ENCODE peak calls at places on chromosome 13, in ten cellular contexts. I is HepG2, W is fibroblast of lung, K is right lobe of liver, Q is cardiac muscle cell, B is transverse colon, A is tibial nerve, J is left ventricle myocardium inferior, L is mammary epithelial cell, Z is Panc1. P is an unnamed sample.

GRCh38 chr13:83796364-83796763 is 85.9 kb downstream of the SLITRK1 start:
- DNase-seq in I (no peak), W (no peak), K (no peak), Q (no peak), B (no peak), A (no peak), J (no peak), L (no peak), Z (no peak), P (no peak)

GRCh38 chr13:96346846-96347367 is 257.0 kb downstream of the HS6ST3 start:
- DNase-seq in I (no peak), W (no peak), K (no peak), Q (no peak), B (no peak), A (no peak), J (no peak), L (no peak), Z (no peak), P (no peak)

GRCh38 chr13:87669379-87669978 is 1.7 kb upstream of the SLITRK5 start:
- DNase-seq in I (peak), W (peak), K (no peak), Q (peak), B (no peak), A (no peak), J (no peak), L (no peak), Z (no peak), P (no peak)

GRCh38 chr13:107900775-107901174 is 314.6 kb downstream of the LIG4 start:
- DNase-seq in I (no peak), W (peak), K (no peak), Q (no peak), B (no peak), A (no peak), J (no peak), L (no peak), Z (no peak), P (no peak)

GRCh38 chr13:41411536-41411935 is 45.8 kb upstream of the RGCC start:
- DNase-seq in I (peak), W (peak), K (no peak), Q (no peak), B (no peak), A (peak), J (no peak), L (peak), Z (no peak), P (no peak)

GRCh38 chr13:41224113-41225110 is 30.0 kb upstream of the KBTBD7 start:
- DNase-seq in I (no peak), W (peak), K (no peak), Q (no peak), B (no peak), A (no peak), J (no peak), L (peak), Z (no peak), P (no peak)

GRCh38 chr13:79807554-79807953 is 326.6 kb downstream of the NDFIP2 start:
- DNase-seq in I (no peak), W (no peak), K (no peak), Q (no peak), B (no peak), A (no peak), J (no peak), L (no peak), Z (no peak), P (no peak)

GRCh38 chr13:19606152-19606551 is 27.3 kb upstream of the MPHOSPH8 start:
- DNase-seq in I (no peak), W (peak), K (no peak), Q (no peak), B (no peak), A (no peak), J (no peak), L (peak), Z (no peak), P (no peak)

GRCh38 chr13:46489586-46490023 is 63.4 kb upstream of the LRCH1 start:
- DNase-seq in I (no peak), W (peak), K (no peak), Q (no peak), B (no peak), A (peak), J (no peak), L (peak), Z (no peak), P (no peak)

GRCh38 chr13:50197705-50198104 is 182.5 kb downstream of the KCNRG start:
- DNase-seq in I (no peak), W (peak), K (no peak), Q (no peak), B (no peak), A (no peak), J (no peak), L (no peak), Z (no peak), P (no peak)

GRCh38 chr13:21435710-21436151 is 23.4 kb downstream of the ZDHHC20 start:
- DNase-seq in I (peak), W (peak), K (peak), Q (no peak), B (peak), A (peak), J (peak), L (peak), Z (no peak), P (peak)

GRCh38 chr13:41700790-41701310 is 243.5 kb downstream of the RGCC start:
- DNase-seq in I (no peak), W (peak), K (no peak), Q (no peak), B (no peak), A (no peak), J (no peak), L (peak), Z (no peak), P (no peak)

GRCh38 chr13:80871481-80871880 is 530.6 kb upstream of the SPRY2 start:
- DNase-seq in I (no peak), W (peak), K (no peak), Q (no peak), B (no peak), A (no peak), J (no peak), L (peak), Z (no peak), P (no peak)

GRCh38 chr13:32409561-32410440 is 18.1 kb downstream of the N4BP2L1 start:
- DNase-seq in I (no peak), W (peak), K (peak), Q (peak), B (no peak), A (peak), J (peak), L (no peak), Z (no peak), P (no peak)

GRCh38 chr13:46389985-46390384 is 2.9 kb upstream of the RUBCNL start:
- DNase-seq in I (peak), W (no peak), K (no peak), Q (no peak), B (peak), A (no peak), J (peak), L (peak), Z (no peak), P (no peak)

DNA sequence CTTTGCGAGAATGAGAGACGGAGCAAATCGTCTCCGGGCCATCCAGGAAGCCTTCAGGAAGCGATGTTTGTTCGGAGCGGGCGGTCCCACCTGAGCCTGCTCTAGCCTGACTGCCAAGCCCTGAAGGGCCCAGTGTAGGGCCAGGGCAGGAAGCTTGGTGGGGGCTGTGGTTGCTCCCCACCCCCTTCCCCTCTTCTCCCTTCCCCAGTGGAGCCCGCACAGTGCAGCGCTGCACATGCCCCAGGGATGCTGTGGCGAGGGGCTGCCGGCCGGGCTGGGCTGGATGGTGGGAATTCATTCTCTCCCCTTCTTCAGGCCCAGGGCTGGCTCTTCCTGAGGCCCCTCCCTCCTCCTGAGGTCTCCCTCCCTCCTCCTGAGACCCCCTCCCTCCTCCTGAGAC is 7.1 kb upstream of the GRTP1 start:
- DNase-seq in I (no peak), W (no peak), K (peak), Q (no peak), B (no peak), A (no peak), J (no peak), L (no peak), Z (no peak), P (no peak)
- H3K4me3 ChIP-seq in I (no peak), W (no peak), K (no peak), Q (no peak), B (no peak), A (no peak), J (no peak), L (no peak), Z (no peak), P (no peak)

DNA sequence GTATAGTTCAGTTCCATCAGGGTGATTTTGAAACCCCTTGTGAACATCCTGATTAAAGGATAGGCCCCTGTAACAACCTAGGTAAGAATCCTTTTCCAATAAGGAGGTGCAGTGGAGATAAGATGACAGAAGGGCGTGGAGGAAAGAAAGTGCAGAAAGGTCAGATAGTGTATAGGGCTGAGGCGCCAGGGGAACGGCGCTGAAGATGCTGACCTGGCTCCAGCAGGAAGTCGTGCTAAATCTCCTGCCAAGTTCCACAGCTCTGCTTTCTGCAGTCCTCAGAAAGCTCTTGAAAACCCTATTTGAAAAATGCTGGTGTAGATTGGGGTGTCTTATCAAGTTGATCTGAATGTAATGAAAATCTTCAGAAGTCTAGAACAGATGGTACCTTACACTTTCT is 221.7 kb downstream of the COG6 start:
- DNase-seq in I (no peak), W (no peak), K (no peak), Q (no peak), B (no peak), A (no peak), J (no peak), L (no peak), Z (no peak), P (no peak)
- H3K27ac ChIP-seq in I (no peak), W (peak), K (no peak), Q (no peak), B (no peak), A (no peak), J (peak), L (no peak), Z (no peak), P (no peak)

GRCh38 chr13:94759120-94759728 is 46.9 kb upstream of the SOX21 start:
- DNase-seq in I (no peak), W (no peak), K (no peak), Q (no peak), B (no peak), A (no peak), J (no peak), L (no peak), Z (no peak), P (no peak)

GRCh38 chr13:94761407-94761806 is 49.1 kb upstream of the SOX21 start:
- DNase-seq in I (no peak), W (no peak), K (no peak), Q (no peak), B (no peak), A (no peak), J (no peak), L (no peak), Z (no peak), P (no peak)

DNA sequence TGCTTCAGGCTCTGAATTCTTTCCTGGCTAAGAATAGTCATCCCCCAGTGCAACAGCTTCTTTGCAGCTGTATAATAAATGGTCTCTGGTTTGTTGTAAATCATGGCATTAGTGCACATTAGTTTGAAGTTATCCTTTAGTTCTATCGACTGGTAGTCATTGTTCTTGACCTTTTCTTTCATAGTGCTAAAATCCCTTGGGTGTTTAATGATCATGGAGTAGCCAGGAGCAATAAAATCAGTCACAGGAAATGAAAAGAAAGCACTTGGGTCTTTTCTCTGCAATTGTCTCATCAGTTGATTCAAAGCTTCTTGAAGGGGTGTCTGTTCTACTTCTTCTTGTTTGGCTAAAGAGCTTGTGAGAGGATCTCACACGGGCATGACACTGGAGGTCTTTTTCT is 46.2 kb upstream of the SOX21 start:
- DNase-seq in I (no peak), W (no peak), K (no peak), Q (no peak), B (no peak), A (no peak), J (no peak), L (no peak), Z (no peak), P (no peak)
- TF ChIP-seq CTCF in I (no peak), W (no peak), K (no peak), Q (no peak), B (no peak), A (no peak), J (no peak), L (no peak), Z (no peak), P (no peak)

GRCh38 chr13:102599451-102600012 is 2.7 kb downstream of the TPP2 start:
- DNase-seq in I (no peak), W (no peak), K (no peak), Q (no peak), B (no peak), A (no peak), J (no peak), L (no peak), Z (no peak), P (no peak)
- H3K4me3 ChIP-seq in I (no peak), W (peak), K (no peak), Q (no peak), B (no peak), A (no peak), J (no peak), L (no peak), Z (no peak), P (peak)

GRCh38 chr13:73993661-73994060 is 140.5 kb downstream of the KLF12 start:
- DNase-seq in I (no peak), W (no peak), K (no peak), Q (no peak), B (no peak), A (no peak), J (no peak), L (no peak), Z (no peak), P (no peak)
- H3K27ac ChIP-seq in I (no peak), W (no peak), K (no peak), Q (no peak), B (no peak), A (no peak), J (no peak), L (no peak), Z (no peak), P (no peak)

GRCh38 chr13:45121421-45121820 is 1.1 kb downstream of the GTF2F2 start:
- DNase-seq in I (peak), W (peak), K (no peak), Q (peak), B (no peak), A (no peak), J (no peak), L (peak), Z (no peak), P (no peak)
- TF ChIP-seq CTCF in I (no peak), W (no peak), K (no peak), Q (peak), B (no peak), A (no peak), J (no peak), L (no peak), Z (no peak), P (no peak)

GRCh38 chr13:39451301-39451700 is 151.7 kb downstream of the LHFPL6 start:
- DNase-seq in I (no peak), W (peak), K (no peak), Q (no peak), B (no peak), A (peak), J (no peak), L (peak), Z (no peak), P (no peak)

GRCh38 chr13:39452412-39452811 is 150.6 kb downstream of the LHFPL6 start:
- DNase-seq in I (no peak), W (peak), K (no peak), Q (peak), B (no peak), A (no peak), J (no peak), L (no peak), Z (no peak), P (no peak)

GRCh38 chr13:39452834-39453233 is 150.2 kb downstream of the LHFPL6 start:
- DNase-seq in I (no peak), W (no peak), K (no peak), Q (peak), B (no peak), A (no peak), J (no peak), L (no peak), Z (no peak), P (no peak)

GRCh38 chr13:39450176-39450575 is 152.8 kb downstream of the LHFPL6 start:
- DNase-seq in I (no peak), W (no peak), K (no peak), Q (no peak), B (no peak), A (no peak), J (no peak), L (no peak), Z (no peak), P (no peak)

GRCh38 chr13:39451860-39452301 is 151.1 kb downstream of the LHFPL6 start:
- DNase-seq in I (no peak), W (peak), K (no peak), Q (peak), B (peak), A (peak), J (peak), L (no peak), Z (no peak), P (no peak)
- H3K4me3 ChIP-seq in I (no peak), W (no peak), K (no peak), Q (no peak), B (no peak), A (no peak), J (peak), L (no peak), Z (no peak), P (no peak)

GRCh38 chr13:110524484-110525254 is 36.9 kb downstream of the RAB20 start:
- DNase-seq in I (no peak), W (no peak), K (peak), Q (no peak), B (peak), A (no peak), J (peak), L (peak), Z (no peak), P (peak)

GRCh38 chr13:110523180-110523579 is 38.3 kb downstream of the RAB20 start:
- DNase-seq in I (no peak), W (no peak), K (no peak), Q (no peak), B (no peak), A (no peak), J (no peak), L (no peak), Z (no peak), P (no peak)

GRCh38 chr13:110523838-110524237 is 37.7 kb downstream of the RAB20 start:
- DNase-seq in I (no peak), W (no peak), K (peak), Q (no peak), B (no peak), A (no peak), J (no peak), L (no peak), Z (no peak), P (no peak)

GRCh38 chr13:110528371-110528770 is 33.2 kb downstream of the RAB20 start:
- DNase-seq in I (no peak), W (no peak), K (no peak), Q (no peak), B (no peak), A (peak), J (no peak), L (no peak), Z (no peak), P (no peak)

GRCh38 chr13:110525328-110526319 is 35.9 kb downstream of the RAB20 start:
- DNase-seq in I (no peak), W (no peak), K (peak), Q (no peak), B (peak), A (no peak), J (no peak), L (no peak), Z (no peak), P (peak)
- H3K27ac ChIP-seq in I (no peak), W (no peak), K (peak), Q (no peak), B (peak), A (peak), J (peak), L (no peak), Z (no peak), P (peak)

GRCh38 chr13:48750588-48751383 is 97.1 kb downstream of the CYSLTR2 start:
- DNase-seq in I (no peak), W (peak), K (no peak), Q (no peak), B (peak), A (peak), J (peak), L (no peak), Z (no peak), P (no peak)
- TF ChIP-seq CTCF in I (no peak), W (peak), K (no peak), Q (peak), B (peak), A (peak), J (peak), L (no peak), Z (no peak), P (peak)

GRCh38 chr13:101144808-101145419 is 271.4 kb downstream of the NALCN start:
- DNase-seq in I (peak), W (peak), K (no peak), Q (peak), B (no peak), A (no peak), J (no peak), L (peak), Z (no peak), P (no peak)

GRCh38 chr13:101140936-101141335 is 275.4 kb downstream of the NALCN start:
- DNase-seq in I (no peak), W (no peak), K (no peak), Q (no peak), B (no peak), A (no peak), J (no peak), L (no peak), Z (no peak), P (no peak)

GRCh38 chr13:101150998-101151397 is 265.3 kb downstream of the NALCN start:
- DNase-seq in I (no peak), W (peak), K (no peak), Q (peak), B (no peak), A (peak), J (no peak), L (no peak), Z (no peak), P (no peak)

GRCh38 chr13:101149735-101150380 is 266.4 kb downstream of the NALCN start:
- DNase-seq in I (no peak), W (peak), K (no peak), Q (peak), B (no peak), A (no peak), J (no peak), L (peak), Z (no peak), P (no peak)

DNA sequence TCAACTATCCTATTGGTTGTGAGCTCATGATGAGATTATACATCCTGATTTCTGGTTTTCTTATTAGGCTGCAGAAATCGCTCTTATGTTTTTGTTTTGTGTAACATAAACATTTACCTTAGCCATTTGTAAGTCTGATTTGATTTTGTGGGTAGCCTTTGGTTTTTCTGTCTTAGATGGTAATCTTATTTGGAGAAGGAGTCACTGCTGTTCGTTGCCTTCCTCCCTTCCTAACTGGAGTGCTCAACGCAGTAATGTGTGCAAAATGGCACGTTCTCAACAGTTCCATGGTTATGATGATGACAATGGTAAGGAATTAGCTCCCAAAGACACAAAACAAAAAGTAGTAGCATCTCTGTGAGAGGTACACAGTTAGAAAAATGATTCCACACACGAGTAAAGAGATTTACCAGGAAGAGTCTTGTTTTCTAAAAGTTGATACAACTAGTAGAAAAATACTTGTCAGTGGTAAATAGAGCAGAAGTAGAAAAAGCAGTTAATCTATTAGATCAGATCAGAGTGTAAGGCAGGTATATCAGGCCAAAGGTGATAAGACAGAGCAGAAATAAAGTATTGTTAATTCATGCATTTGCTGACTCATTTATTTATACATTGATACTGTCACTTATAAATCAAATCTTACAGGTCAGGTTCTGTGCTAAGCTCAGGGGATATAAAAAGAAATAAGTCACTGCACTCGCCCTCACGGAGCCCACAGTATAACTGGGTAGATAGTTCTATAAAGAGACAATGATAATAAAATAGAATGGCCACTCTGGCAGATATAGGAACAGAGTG is 270.0 kb downstream of the NALCN start:
- DNase-seq in I (no peak), W (peak), K (no peak), Q (no peak), B (no peak), A (no peak), J (no peak), L (no peak), Z (no peak), P (no peak)
- H3K4me3 ChIP-seq in I (no peak), W (no peak), K (no peak), Q (no peak), B (no peak), A (no peak), J (no peak), L (no peak), Z (no peak), P (no peak)